ENCODE peak calls at places on chromosomes 16 and 17, in seven cellular contexts. P is brain microvascular endothelial cell; I is A172; V is AG09309; M is GM12891; X is naive thymus-derived CD8-positive, alpha-beta T cell; A is T1000. E is an unnamed sample.

GRCh38 chr17:50845260-50846147 is 10.1 kb downstream of the WFIKKN2 start:
- DNase-seq in A (peak), M (no peak), V (no peak), X (no peak), I (peak), P (no peak), E (no peak)

GRCh38 chr17:42178817-42179216 is 2.1 kb downstream of the KCNH4 start:
- DNase-seq in I (peak), X (no peak), V (no peak), M (peak), A (no peak), P (no peak), E (no peak)

GRCh38 chr16:6362321-6362720 is 970.3 kb upstream of the RBFOX1 start:
- DNase-seq in A (no peak), V (no peak), I (no peak), M (no peak), X (no peak), P (no peak), E (no peak)

GRCh38 chr17:78146881-78147280 is 696 bp downstream of the C17orf99 start:
- DNase-seq in V (no peak), M (no peak), A (no peak), P (no peak), I (no peak), X (no peak), E (no peak)

GRCh38 chr17:65123757-65124675 is 13.2 kb upstream of the RGS9 start:
- DNase-seq in P (no peak), A (no peak), M (no peak), I (peak), X (no peak), V (no peak), E (no peak)

GRCh38 chr17:21330436-21331160 is 45.6 kb upstream of the KCNJ12 start:
- DNase-seq in I (no peak), M (no peak), P (no peak), A (no peak), V (no peak), X (no peak), E (no peak)

GRCh38 chr16:66800856-66801255 is 528 bp downstream of the TERB1 start:
- DNase-seq in I (no peak), P (no peak), V (no peak), A (no peak), X (no peak), M (no peak), E (no peak)

GRCh38 chr17:19752216-19753048 is 4.3 kb upstream of the ALDH3A1 start:
- DNase-seq in V (no peak), M (no peak), A (no peak), I (peak), P (no peak), X (no peak), E (no peak)

GRCh38 chr17:58693751-58694150 is 1.3 kb downstream of the RAD51C start:
- DNase-seq in I (no peak), X (no peak), P (no peak), M (no peak), V (no peak), A (no peak), E (no peak)

GRCh38 chr17:64343833-64344637 is 46.6 kb downstream of the PECAM1 start:
- DNase-seq in V (peak), I (peak), X (no peak), P (peak), M (no peak), A (no peak), E (peak)

GRCh38 chr16:66408181-66409048 is 18.7 kb upstream of the BEAN1 start:
- DNase-seq in I (peak), P (peak), V (no peak), M (no peak), A (peak), X (peak), E (no peak)